ENCODE peak calls at places on chromosomes 2 and 18, in ten cellular contexts. R, A, W, N, S, Q, I, C, K and O are unnamed samples.

GRCh38 chr2:67560818-67561221 is 163.7 kb downstream of the ETAA1 start:
- DNase-seq in R (no peak), A (no peak), W (no peak), N (peak), S (peak), Q (no peak), I (no peak), C (no peak), K (no peak), O (no peak)

GRCh38 chr2:44130441-44130840 is 38.2 kb upstream of the PPM1B start:
- DNase-seq in R (no peak), A (no peak), W (no peak), N (peak), S (peak), Q (no peak), I (no peak), C (no peak), K (no peak), O (peak)

GRCh38 chr2:216144372-216144771 is 35.2 kb downstream of the XRCC5 start:
- DNase-seq in R (no peak), A (no peak), W (no peak), N (no peak), S (no peak), Q (no peak), I (no peak), C (no peak), K (no peak), O (no peak)

GRCh38 chr2:96110621-96111256 is 5.6 kb downstream of the ADRA2B start:
- DNase-seq in R (no peak), A (no peak), W (no peak), N (no peak), S (no peak), Q (no peak), I (no peak), C (no peak), K (no peak), O (no peak)

GRCh38 chr2:38873763-38874162 is 2.0 kb downstream of the DHX57 start:
- DNase-seq in R (no peak), A (no peak), W (no peak), N (no peak), S (no peak), Q (no peak), I (no peak), C (no peak), K (no peak), O (no peak)

GRCh38 chr2:239300871-239301742 is 99.7 kb downstream of the HDAC4 start:
- DNase-seq in R (no peak), A (no peak), W (no peak), N (no peak), S (no peak), Q (no peak), I (no peak), C (no peak), K (no peak), O (no peak)

GRCh38 chr2:86274918-86275275 is 62.5 kb downstream of the REEP1 start:
- DNase-seq in R (no peak), A (no peak), W (no peak), N (peak), S (peak), Q (no peak), I (no peak), C (no peak), K (peak), O (no peak)

GRCh38 chr2:144996225-144996795 is 476.4 kb upstream of the ZEB2 start:
- DNase-seq in R (peak), A (no peak), W (no peak), N (peak), S (peak), Q (no peak), I (no peak), C (no peak), K (no peak), O (no peak)

GRCh38 chr2:151063271-151063670 is 198.4 kb downstream of the RBM43 start:
- DNase-seq in R (peak), A (no peak), W (no peak), N (peak), S (peak), Q (no peak), I (no peak), C (no peak), K (no peak), O (no peak)

GRCh38 chr18:362914-363295 is 95.1 kb upstream of the THOC1 start:
- DNase-seq in R (no peak), A (no peak), W (no peak), N (peak), S (no peak), Q (no peak), I (no peak), C (no peak), K (no peak), O (no peak)

GRCh38 chr2:79670198-79670597 is 157.3 kb downstream of the CTNNA2 start:
- DNase-seq in R (no peak), A (peak), W (no peak), N (no peak), S (no peak), Q (no peak), I (no peak), C (no peak), K (no peak), O (no peak)

GRCh38 chr2:228446732-228447131 is 265.2 kb upstream of the SPHKAP start:
- DNase-seq in R (no peak), A (no peak), W (no peak), N (peak), S (peak), Q (no peak), I (no peak), C (no peak), K (no peak), O (no peak)

GRCh38 chr2:20976527-20976926 is 67.3 kb downstream of the APOB start:
- DNase-seq in R (no peak), A (no peak), W (no peak), N (no peak), S (no peak), Q (no peak), I (no peak), C (no peak), K (no peak), O (no peak)

GRCh38 chr2:177165731-177166711 is 46.6 kb upstream of the HNRNPA3 start:
- DNase-seq in R (no peak), A (no peak), W (no peak), N (peak), S (peak), Q (no peak), I (no peak), C (no peak), K (peak), O (peak)

GRCh38 chr2:203799905-203800304 is 67.7 kb upstream of the CTLA4 start:
- DNase-seq in R (no peak), A (no peak), W (no peak), N (no peak), S (no peak), Q (no peak), I (no peak), C (no peak), K (peak), O (no peak)

GRCh38 chr18:48788378-48788777 is 162.4 kb downstream of the SMAD7 start:
- DNase-seq in R (no peak), A (no peak), W (no peak), N (no peak), S (no peak), Q (no peak), I (no peak), C (no peak), K (no peak), O (no peak)

GRCh38 chr2:164061129-164061746 is 325.4 kb upstream of the FIGN start:
- DNase-seq in R (peak), A (peak), W (no peak), N (peak), S (peak), Q (no peak), I (no peak), C (no peak), K (peak), O (no peak)

GRCh38 chr2:96684883-96685282 is 42.3 kb downstream of the FER1L5 start:
- DNase-seq in R (no peak), A (no peak), W (no peak), N (no peak), S (no peak), Q (no peak), I (no peak), C (no peak), K (no peak), O (no peak)

GRCh38 chr2:165109915-165110314 is 93.9 kb downstream of the SCN3A start:
- DNase-seq in R (no peak), A (no peak), W (no peak), N (no peak), S (no peak), Q (no peak), I (no peak), C (no peak), K (no peak), O (no peak)

GRCh38 chr2:36967236-36967876 is 1.0 kb upstream of the STRN start:
- DNase-seq in R (no peak), A (no peak), W (no peak), N (no peak), S (no peak), Q (no peak), I (no peak), C (no peak), K (no peak), O (no peak)

GRCh38 chr2:127986548-127987079 is 41.2 kb downstream of the SAP130 start:
- DNase-seq in R (no peak), A (no peak), W (no peak), N (no peak), S (no peak), Q (no peak), I (no peak), C (no peak), K (no peak), O (no peak)

GRCh38 chr18:39825485-39825884 is 2129.5 kb upstream of the PIK3C3 start:
- DNase-seq in R (no peak), A (no peak), W (no peak), N (peak), S (no peak), Q (no peak), I (no peak), C (no peak), K (no peak), O (no peak)

GRCh38 chr18:79529296-79529695 is 133.6 kb downstream of the NFATC1 start:
- DNase-seq in R (no peak), A (no peak), W (no peak), N (no peak), S (no peak), Q (peak), I (no peak), C (no peak), K (no peak), O (no peak)

GRCh38 chr2:16685340-16685715 is 19.7 kb upstream of the CYRIA start:
- DNase-seq in R (no peak), A (no peak), W (no peak), N (no peak), S (no peak), Q (no peak), I (no peak), C (no peak), K (no peak), O (no peak)

GRCh38 chr18:37676276-37676675 is 110.7 kb upstream of the CELF4 start:
- DNase-seq in R (no peak), A (no peak), W (no peak), N (no peak), S (no peak), Q (no peak), I (no peak), C (no peak), K (no peak), O (no peak)

GRCh38 chr2:54945401-54946219 is 104.6 kb downstream of the RTN4 start:
- DNase-seq in R (no peak), A (no peak), W (no peak), N (peak), S (peak), Q (no peak), I (no peak), C (no peak), K (peak), O (peak)

GRCh38 chr2:236001166-236001828 is 166.9 kb downstream of the GBX2 start:
- DNase-seq in R (no peak), A (no peak), W (no peak), N (no peak), S (no peak), Q (no peak), I (no peak), C (no peak), K (no peak), O (no peak)

GRCh38 chr2:120368086-120368485 is 22.1 kb downstream of the INHBB start:
- DNase-seq in R (no peak), A (no peak), W (no peak), N (no peak), S (no peak), Q (no peak), I (no peak), C (no peak), K (no peak), O (no peak)